ENCODE peak calls at places on chromosome 9, in five cellular contexts. L, X, E, D and C are unnamed samples.
A peak's percentile ranks its signal among the peaks of the same experiment; 100 is the strongest.

GRCh38 chr9:138100711-138101349 is 223.2 kb downstream of the CACNA1B start:
- DNase-seq in L (no peak), X (peak; percentile 43), E (no peak), D (no peak), C (peak; percentile 9)

GRCh38 chr9:69204869-69205268 is 30.8 kb downstream of the TJP2 start:
- DNase-seq in L (no peak), X (no peak), E (no peak), D (no peak), C (no peak)

GRCh38 chr9:124286292-124286931 is 28.7 kb downstream of the NEK6 start:
- DNase-seq in L (no peak), X (no peak), E (peak; percentile 19), D (peak; percentile 48), C (no peak)

GRCh38 chr9:128523199-128523925 is 18.8 kb downstream of the GLE1 start:
- DNase-seq in L (peak; percentile 62), X (peak; percentile 73), E (no peak), D (peak; percentile 56), C (no peak)

GRCh38 chr9:117887383-117887782 is 183.2 kb downstream of the TLR4 start:
- DNase-seq in L (no peak), X (no peak), E (no peak), D (no peak), C (no peak)

GRCh38 chr9:130698514-130698913 is 4.9 kb downstream of the EXOSC2 start:
- DNase-seq in L (no peak), X (no peak), E (no peak), D (no peak), C (no peak)

GRCh38 chr9:129834489-129835127 is 467 bp downstream of the C9orf78 start:
- DNase-seq in L (no peak), X (no peak), E (no peak), D (no peak), C (no peak)

GRCh38 chr9:113673726-113674125 is 202.4 kb upstream of the ZNF618 start:
- DNase-seq in L (no peak), X (no peak), E (no peak), D (no peak), C (no peak)

GRCh38 chr9:79023134-79023577 is 548.6 kb upstream of the TLE4 start:
- DNase-seq in L (no peak), X (no peak), E (peak; percentile 44), D (no peak), C (no peak)

GRCh38 chr9:30746589-30746988 is 1637.9 kb upstream of the ACO1 start:
- DNase-seq in L (no peak), X (no peak), E (no peak), D (no peak), C (no peak)

GRCh38 chr9:95854386-95855015 is 21.0 kb upstream of the ERCC6L2 start:
- DNase-seq in L (no peak), X (peak; percentile 59), E (no peak), D (no peak), C (no peak)

GRCh38 chr9:89999176-89999533 is 394.3 kb downstream of the GADD45G start:
- DNase-seq in L (no peak), X (no peak), E (no peak), D (no peak), C (no peak)

DNA sequence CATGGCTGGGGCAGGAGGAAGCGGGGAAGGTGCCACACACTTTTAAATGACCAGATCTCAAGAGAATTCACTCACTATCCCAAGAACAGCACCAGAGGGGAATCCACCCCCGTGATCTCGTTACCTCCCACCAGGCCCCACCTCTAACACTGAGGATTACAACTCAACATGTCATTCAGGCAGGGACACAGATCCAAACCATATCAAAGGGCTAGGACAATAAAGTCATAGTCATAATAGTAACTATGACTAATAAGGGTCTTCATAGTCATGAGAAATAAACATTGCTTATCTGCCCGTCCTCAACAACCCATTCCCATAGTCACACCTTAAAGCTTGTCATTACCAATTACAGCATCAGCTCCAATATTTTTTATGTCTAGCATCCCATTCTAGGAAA is 65.3 kb upstream of the SMC2 start:
- DNase-seq in L (no peak), X (no peak), E (no peak), D (no peak), C (no peak)
- H3K9me3 ChIP-seq in L (no peaks in the 10 kb centered on the region), X (no peaks in the 10 kb centered on the region), E (no peaks in the 10 kb centered on the region), D (no peaks in the 10 kb centered on the region), C (peaks cover 1% of the 10 kb centered on the region)

GRCh38 chr9:115305543-115305942 is 187.6 kb upstream of the TNC start:
- DNase-seq in L (no peak), X (no peak), E (no peak), D (no peak), C (no peak)

GRCh38 chr9:115301581-115301980 is 183.6 kb upstream of the TNC start:
- DNase-seq in L (no peak), X (no peak), E (no peak), D (no peak), C (no peak)

GRCh38 chr9:115300896-115301295 is 182.9 kb upstream of the TNC start:
- DNase-seq in L (no peak), X (no peak), E (no peak), D (no peak), C (no peak)

GRCh38 chr9:115306860-115307259 is 188.9 kb upstream of the TNC start:
- DNase-seq in L (no peak), X (no peak), E (no peak), D (no peak), C (no peak)
- H3K9me3 ChIP-seq in L (peaks cover 3% of the 10 kb centered on the region), X (no peaks in the 10 kb centered on the region), E (no peaks in the 10 kb centered on the region), D (no peaks in the 10 kb centered on the region), C (no peaks in the 10 kb centered on the region)

GRCh38 chr9:40909821-40910220 is 218.7 kb downstream of the FOXD4L6 start:
- DNase-seq in L (no peak), X (no peak), E (no peak), D (no peak), C (no peak)
- H3K9me3 ChIP-seq in L (peaks cover 91% of the 10 kb centered on the region), X (peaks cover 27% of the 10 kb centered on the region), E (peaks cover 3% of the 10 kb centered on the region), D (peaks cover 7% of the 10 kb centered on the region), C (peaks cover 9% of the 10 kb centered on the region)

DNA sequence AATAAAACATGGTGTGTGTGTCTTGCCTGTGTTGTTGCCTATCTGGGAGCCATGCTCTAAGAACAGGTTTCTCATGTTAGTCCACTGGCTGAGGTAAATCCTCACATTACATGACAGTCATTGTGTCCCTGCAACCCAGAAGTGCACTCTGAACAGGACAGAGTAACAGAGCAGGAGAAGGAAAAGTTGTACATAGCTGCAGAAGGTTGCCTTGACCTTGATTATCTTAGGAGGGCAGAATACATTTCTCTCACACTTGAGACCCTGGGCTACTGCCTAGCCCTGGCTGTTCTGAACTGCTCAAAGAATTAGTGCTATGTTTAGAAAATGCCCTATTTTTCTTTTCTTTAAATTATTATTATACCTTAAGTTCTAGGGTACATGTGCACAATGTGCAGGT is 16.9 kb downstream of the ZNF189 start:
- DNase-seq in L (no peak), X (no peak), E (no peak), D (no peak), C (no peak)
- H3K9me3 ChIP-seq in L (peaks cover 63% of the 10 kb centered on the region), X (peaks cover 24% of the 10 kb centered on the region), E (no peaks in the 10 kb centered on the region), D (no peaks in the 10 kb centered on the region), C (no peaks in the 10 kb centered on the region)

GRCh38 chr9:20304001-20304400 is 318.3 kb downstream of the MLLT3 start:
- DNase-seq in L (no peak), X (no peak), E (no peak), D (no peak), C (no peak)

GRCh38 chr9:20302229-20302628 is 320.1 kb downstream of the MLLT3 start:
- DNase-seq in L (no peak), X (no peak), E (no peak), D (no peak), C (no peak)

GRCh38 chr9:20307662-20308061 is 314.6 kb downstream of the MLLT3 start:
- DNase-seq in L (no peak), X (no peak), E (no peak), D (no peak), C (no peak)

GRCh38 chr9:20303066-20303465 is 319.2 kb downstream of the MLLT3 start:
- DNase-seq in L (no peak), X (no peak), E (no peak), D (no peak), C (no peak)

GRCh38 chr9:20305457-20305856 is 316.8 kb downstream of the MLLT3 start:
- DNase-seq in L (no peak), X (no peak), E (no peak), D (no peak), C (no peak)
- H3K9me3 ChIP-seq in L (no peaks in the 10 kb centered on the region), X (no peaks in the 10 kb centered on the region), E (no peaks in the 10 kb centered on the region), D (no peaks in the 10 kb centered on the region), C (no peaks in the 10 kb centered on the region)

GRCh38 chr9:21523021-21524014 is 41.2 kb upstream of the IFNE start:
- DNase-seq in L (no peak), X (no peak), E (no peak), D (no peak), C (no peak)

GRCh38 chr9:21525174-21525573 is 43.1 kb upstream of the IFNE start:
- DNase-seq in L (no peak), X (no peak), E (no peak), D (no peak), C (no peak)

GRCh38 chr9:21521448-21521847 is 39.3 kb upstream of the IFNE start:
- DNase-seq in L (no peak), X (no peak), E (no peak), D (no peak), C (no peak)

GRCh38 chr9:21522348-21522747 is 40.2 kb upstream of the IFNE start:
- DNase-seq in L (no peak), X (no peak), E (no peak), D (no peak), C (no peak)

DNA sequence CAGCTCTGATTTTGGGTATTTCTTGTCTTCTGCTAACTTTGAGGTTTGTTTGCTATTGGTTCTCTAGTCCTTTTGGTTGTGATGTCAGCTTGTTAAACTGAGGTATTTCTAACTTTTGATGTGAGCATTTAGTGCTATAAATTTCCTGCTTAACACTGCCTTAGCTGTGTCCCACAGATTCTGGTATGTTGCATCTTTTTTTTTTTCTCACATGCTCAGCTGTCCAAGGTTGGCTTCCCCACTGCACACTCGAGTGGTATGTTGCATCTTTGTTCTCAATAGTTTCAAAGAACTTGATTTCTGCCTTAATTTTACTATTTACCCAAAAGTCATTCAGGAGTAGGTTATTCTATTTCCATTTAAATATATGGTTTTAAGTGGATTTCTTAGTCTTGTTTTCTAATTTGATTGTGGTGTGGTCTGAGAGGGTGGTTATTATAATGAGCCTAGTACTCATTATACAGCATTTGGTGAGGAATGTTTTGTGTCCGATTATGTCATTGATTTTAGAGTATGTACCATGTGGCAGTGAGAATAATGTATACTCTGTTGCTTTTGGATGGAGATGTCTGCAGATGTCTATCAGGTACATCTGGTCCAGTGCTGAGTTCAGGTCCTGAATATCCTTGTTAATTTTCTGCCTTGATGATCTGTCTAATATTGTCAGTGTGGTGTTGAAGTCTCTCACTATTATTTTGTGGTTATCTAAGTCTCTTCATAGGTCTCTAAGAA is 42.2 kb upstream of the IFNE start:
- DNase-seq in L (no peak), X (no peak), E (no peak), D (no peak), C (no peak)
- H3K9me3 ChIP-seq in L (no peaks in the 10 kb centered on the region), X (no peaks in the 10 kb centered on the region), E (no peaks in the 10 kb centered on the region), D (no peaks in the 10 kb centered on the region), C (no peaks in the 10 kb centered on the region)

GRCh38 chr9:93463638-93464248 is 10.4 kb upstream of the FAM120AOS start:
- DNase-seq in L (no peak), X (no peak), E (no peak), D (no peak), C (no peak)
- H3K9me3 ChIP-seq in L (no peaks in the 10 kb centered on the region), X (no peaks in the 10 kb centered on the region), E (no peaks in the 10 kb centered on the region), D (no peaks in the 10 kb centered on the region), C (no peaks in the 10 kb centered on the region)